ENCODE peak calls at places on chromosomes 3 and 15, in four cellular contexts. U is stomach, Z is sigmoid colon, J is K562. C is an unnamed sample.

GRCh38 chr3:125349055-125349454 is 26.1 kb downstream of the ZNF148 start:
- DNase-seq in J (no peak), U (no peak), Z (no peak), C (no peak)

GRCh38 chr3:45381168-45381852 is 7.1 kb upstream of the LARS2 start:
- DNase-seq in U (no peak), J (peak; percentile 24), Z (no peak), C (no peak)

GRCh38 chr3:119176778-119177177 is 3.4 kb downstream of the UPK1B start:
- DNase-seq in U (no peak), Z (no peak), J (no peak), C (no peak)

GRCh38 chr3:195031574-195032003 is 239.4 kb downstream of the XXYLT1 start:
- DNase-seq in Z (no peak), U (no peak), J (no peak), C (no peak)

GRCh38 chr3:57659810-57660439 is 33.0 kb downstream of the DENND6A start:
- DNase-seq in Z (no peak), J (no peak), U (no peak), C (no peak)

GRCh38 chr3:31014317-31015040 is 120.0 kb upstream of the GADL1 start:
- DNase-seq in Z (no peak), J (no peak), U (no peak), C (no peak)

GRCh38 chr3:123723527-123724168 is 138.8 kb upstream of the HACD2 start:
- DNase-seq in U (peak; percentile 52), Z (peak; percentile 79), J (peak; percentile 58), C (no peak)

GRCh38 chr15:26129852-26130251 is 266.7 kb upstream of the ATP10A start:
- DNase-seq in J (no peak), U (no peak), Z (no peak), C (no peak)

GRCh38 chr15:64681424-64682024 is 93.9 kb downstream of the RBPMS2 start:
- DNase-seq in J (peak; percentile 80), Z (no peak), U (peak; percentile 47), C (peak; percentile 41)

GRCh38 chr3:126313580-126314304 is 43.5 kb downstream of the KLF15 start:
- DNase-seq in Z (no peak), J (no peak), U (no peak), C (peak; percentile 42)

GRCh38 chr15:99721104-99721778 is 12.0 kb downstream of the LYSMD4 start:
- DNase-seq in U (no peak), J (no peak), Z (no peak), C (no peak)

GRCh38 chr3:126131881-126132750 is 48.2 kb upstream of the SLC41A3 start:
- DNase-seq in Z (peak; percentile 49), J (no peak), U (peak; percentile 18), C (peak; percentile 67)

GRCh38 chr3:67011414-67012131 is 13.5 kb downstream of the KBTBD8 start:
- DNase-seq in Z (no peak), J (peak; percentile 63), U (no peak), C (no peak)

GRCh38 chr3:95120921-95121320 is 1058.1 kb downstream of the NSUN3 start:
- DNase-seq in U (no peak), J (no peak), Z (no peak), C (no peak)

GRCh38 chr3:11244131-11244677 is 28.0 kb upstream of the ATG7 start:
- DNase-seq in J (no peak), Z (no peak), U (no peak), C (no peak)

GRCh38 chr3:55491296-55491816 is 4.2 kb upstream of the WNT5A start:
- DNase-seq in U (no peak), J (no peak), Z (no peak), C (no peak)

GRCh38 chr15:76177491-76178040 is 117.8 kb downstream of the TMEM266 start:
- DNase-seq in U (no peak), J (no peak), Z (peak; percentile 73), C (no peak)

GRCh38 chr3:30342319-30343060 is 263.9 kb upstream of the TGFBR2 start:
- DNase-seq in U (no peak), J (no peak), Z (peak; percentile 81), C (no peak)

GRCh38 chr3:171792549-171792948 is 17.7 kb downstream of the PLD1 start:
- DNase-seq in J (no peak), U (no peak), Z (no peak), C (no peak)

GRCh38 chr15:68389936-68390790 is 41.8 kb downstream of the ITGA11 start:
- DNase-seq in U (peak; percentile 8), Z (peak; percentile 45), J (no peak), C (no peak)

GRCh38 chr3:39096775-39097174 is 10.7 kb downstream of the GORASP1 start:
- DNase-seq in U (no peak), J (no peak), Z (no peak), C (no peak)

GRCh38 chr15:34241376-34242350 is 16.8 kb downstream of the EMC4 start:
- DNase-seq in U (no peak), Z (no peak), J (peak; percentile 41), C (no peak)

GRCh38 chr15:93974804-93975481 is 256.4 kb upstream of the MCTP2 start:
- DNase-seq in J (no peak), Z (no peak), U (no peak), C (no peak)

GRCh38 chr15:67899596-67900283 is 59.9 kb upstream of the RNU6-1 start:
- DNase-seq in J (no peak), Z (no peak), U (no peak), C (no peak)

GRCh38 chr15:75178171-75178937 is 23.3 kb upstream of the C15orf39 start:
- DNase-seq in Z (peak; percentile 83), J (peak; percentile 90), U (peak; percentile 63), C (peak; percentile 85)

GRCh38 chr3:134361162-134361831 is 12.9 kb downstream of the AMOTL2 start:
- DNase-seq in J (no peak), Z (peak; percentile 65), U (peak; percentile 25), C (peak; percentile 59)

GRCh38 chr3:73107788-73108187 is 46.3 kb downstream of the EBLN2 start:
- DNase-seq in Z (no peak), J (no peak), U (no peak), C (no peak)

GRCh38 chr3:142467738-142468137 is 19.9 kb upstream of the XRN1 start:
- DNase-seq in U (no peak), J (no peak), Z (no peak), C (no peak)

GRCh38 chr3:125334675-125335560 is 40.2 kb downstream of the ZNF148 start:
- DNase-seq in Z (no peak), U (no peak), J (no peak), C (no peak)

GRCh38 chr3:188904670-188905069 is 267.1 kb upstream of the TPRG1 start:
- DNase-seq in J (no peak), U (no peak), Z (no peak), C (no peak)

GRCh38 chr3:116148881-116149530 is 296.3 kb downstream of the LSAMP start:
- DNase-seq in U (no peak), Z (no peak), J (no peak), C (no peak)

GRCh38 chr3:150146891-150147761 is 176.4 kb upstream of the PFN2 start:
- DNase-seq in Z (peak; percentile 92), J (no peak), U (no peak), C (no peak)

GRCh38 chr15:55221090-55222011 is 24.6 kb upstream of the RSL24D1 start:
- DNase-seq in J (no peak), Z (no peak), U (no peak), C (no peak)

GRCh38 chr3:115783938-115784738 is 160.8 kb downstream of the GAP43 start:
- DNase-seq in J (peak; percentile 84), Z (peak; percentile 94), U (peak; percentile 85), C (peak; percentile 97)

GRCh38 chr3:154023148-154023547 is 98.0 kb upstream of the ARHGEF26 start:
- DNase-seq in U (no peak), Z (no peak), J (no peak), C (no peak)

GRCh38 chr3:172038823-172039222 is 555 bp upstream of the FNDC3B start:
- DNase-seq in U (no peak), Z (peak; percentile 72), J (no peak), C (no peak)

GRCh38 chr3:16770021-16770420 is 114.7 kb upstream of the PLCL2 start:
- DNase-seq in Z (no peak), J (no peak), U (no peak), C (no peak)

GRCh38 chr15:58537033-58537432 is 105.2 kb downstream of the LIPC start:
- DNase-seq in U (peak; percentile 18), J (no peak), Z (no peak), C (no peak)

GRCh38 chr3:44338010-44338827 is at the start of gene TCAIM:
- DNase-seq in U (peak; percentile 98), J (peak; percentile 99), Z (peak; percentile 99), C (peak; percentile 100)
- TF ChIP-seq POLR2A in U (no peak), J (peak; percentile 97), Z (peak; percentile 94), C (no peak)

DNA sequence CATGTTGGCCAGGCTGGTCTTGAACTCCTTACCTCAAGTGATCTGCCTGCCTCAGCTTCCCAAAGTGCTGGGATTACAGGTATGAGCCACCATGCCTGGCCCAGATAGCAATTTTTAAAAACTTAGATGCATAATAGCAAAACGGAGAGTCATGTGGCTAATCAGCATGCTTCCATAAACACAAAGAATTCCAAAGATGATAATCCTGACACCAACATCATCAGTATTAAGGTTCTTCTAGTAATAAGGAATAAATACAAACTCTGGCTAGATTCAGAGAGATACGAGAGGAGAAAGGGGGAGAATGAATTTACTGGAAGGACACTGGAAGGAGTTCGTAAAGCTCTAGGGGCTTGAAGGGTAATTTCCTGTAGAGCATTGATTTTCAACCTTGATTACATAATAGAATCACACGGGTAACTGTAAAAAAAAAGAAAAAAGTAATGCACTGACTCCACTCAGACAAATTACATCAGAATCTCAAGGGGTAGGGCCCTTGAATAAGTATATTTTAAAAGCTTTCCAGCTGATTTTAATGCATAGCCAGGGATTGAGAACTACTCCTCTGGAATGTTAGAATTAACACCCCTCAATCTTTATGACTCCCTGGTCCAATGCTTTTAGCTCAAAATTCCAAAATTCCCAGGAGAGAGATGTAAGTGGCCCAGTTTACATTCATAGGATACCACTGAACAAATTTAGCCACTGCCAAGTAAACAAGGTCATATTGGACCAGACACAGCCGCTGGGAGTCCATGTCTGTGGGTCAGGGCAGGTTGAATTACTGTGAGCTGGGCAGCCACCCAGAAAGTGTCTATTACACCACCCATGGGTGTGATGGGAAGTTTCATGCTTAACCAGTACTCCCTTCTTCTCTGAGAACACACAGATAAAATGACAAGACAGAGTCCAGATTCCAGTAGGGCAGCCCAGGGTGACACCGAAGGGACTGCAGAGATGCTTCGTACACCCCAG is 243.9 kb downstream of the TBL1XR1 start:
- DNase-seq in Z (peak; percentile 86), J (no peak), U (no peak), C (no peak)
- TF ChIP-seq POLR2AphosphoS5 in Z (peak; percentile 92), J (no peak), U (no peak), C (no peak)

GRCh38 chr3:47227678-47228077 is 54.9 kb downstream of the KIF9 start:
- DNase-seq in J (no peak), U (no peak), Z (peak; percentile 40), C (peak; percentile 77)
- TF ChIP-seq POLR2A in J (no peak), U (no peak), Z (no peak), C (no peak)

DNA sequence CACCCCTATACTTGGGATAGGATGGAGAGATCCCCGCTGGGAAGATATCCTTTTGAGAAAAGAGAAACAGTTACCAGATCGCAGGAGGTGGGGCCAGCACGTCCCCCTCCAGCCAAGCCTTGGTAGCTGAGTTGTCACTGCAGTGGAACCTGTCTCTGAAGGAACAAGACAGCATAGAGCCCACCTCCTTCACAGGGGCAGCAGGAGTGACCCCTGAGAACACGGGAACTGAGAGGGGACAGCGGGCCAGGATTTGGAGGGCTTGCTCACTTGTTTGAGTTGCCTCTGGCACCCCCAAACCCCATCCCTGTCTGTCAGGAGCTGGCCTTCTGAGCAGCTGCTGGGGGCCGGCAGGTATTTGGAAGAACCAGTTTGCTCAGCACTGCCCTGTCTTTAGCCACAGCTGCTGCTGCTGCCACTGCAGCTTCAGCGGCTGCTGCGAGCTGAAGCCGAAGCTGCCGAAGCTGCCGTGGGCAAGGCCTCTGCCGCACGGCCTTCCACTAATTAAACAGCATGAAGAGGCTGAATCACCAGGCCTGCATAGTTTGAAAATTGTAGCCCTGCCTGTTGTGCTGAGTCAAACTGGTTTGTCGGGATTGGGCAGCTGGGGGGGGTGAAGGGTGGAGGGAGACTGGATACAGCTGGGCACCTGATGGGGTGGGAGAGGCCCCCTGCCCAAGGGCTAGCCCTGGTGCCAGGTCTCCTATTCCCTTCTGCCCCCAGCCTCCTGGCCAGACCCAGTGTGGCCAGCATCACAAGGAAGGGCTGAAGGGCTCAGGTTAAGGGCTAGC is 4.0 kb downstream of the EPHB3 start:
- DNase-seq in U (peak; percentile 88), Z (no peak), J (no peak), C (peak; percentile 62)
- TF ChIP-seq POLR2AphosphoS5 in U (peak; percentile 83), Z (peak; percentile 33), J (no peak), C (no peak)

C was measured in spleen.